ENCODE peak calls at places on chromosomes 3 and 15, in ten cellular contexts. One of them, this sample, is unnamed.

GRCh38 chr15:101101676-101102075 is 150.2 kb downstream of the CHSY1 start:
- DNase-seq in stimulated activated CD4-positive, alpha-beta T cell treated with anti-CD3 and anti-CD28 coated beads, Interleukin-12 subunit alpha, Interleukin-12 subunit beta, amount 100 ng/mL, for 4 hours: no peak
- DNase-seq in left colon: no peak
- DNase-seq in posterior vena cava: no peak
- DNase-seq in NCI-H1092: no peak
- DNase-seq in smooth muscle cell of the brain vasculature: no peak
- DNase-seq in NAMALWA: peak
- DNase-seq in activated B cell treated with CpG ODN at 0.5 μM for 24 hours: no peak
- DNase-seq in colonic mucosa: no peak
- DNase-seq in Kasumi-1: no peak
- DNase-seq in this sample: no peak

GRCh38 chr15:101118615-101119014 is 133.2 kb downstream of the CHSY1 start:
- DNase-seq in stimulated activated CD4-positive, alpha-beta T cell treated with anti-CD3 and anti-CD28 coated beads, Interleukin-12 subunit alpha, Interleukin-12 subunit beta, amount 100 ng/mL, for 4 hours: no peak
- DNase-seq in left colon: no peak
- DNase-seq in posterior vena cava: peak
- DNase-seq in NCI-H1092: no peak
- DNase-seq in smooth muscle cell of the brain vasculature: no peak
- DNase-seq in NAMALWA: no peak
- DNase-seq in activated B cell treated with CpG ODN at 0.5 μM for 24 hours: no peak
- DNase-seq in colonic mucosa: no peak
- DNase-seq in Kasumi-1: no peak
- DNase-seq in this sample: no peak

GRCh38 chr3:186220886-186221285 is 112.0 kb upstream of the ETV5 start:
- DNase-seq in stimulated activated CD4-positive, alpha-beta T cell treated with anti-CD3 and anti-CD28 coated beads, Interleukin-12 subunit alpha, Interleukin-12 subunit beta, amount 100 ng/mL, for 4 hours: no peak
- DNase-seq in left colon: no peak
- DNase-seq in posterior vena cava: no peak
- DNase-seq in NCI-H1092: no peak
- DNase-seq in smooth muscle cell of the brain vasculature: no peak
- DNase-seq in NAMALWA: no peak
- DNase-seq in activated B cell treated with CpG ODN at 0.5 μM for 24 hours: no peak
- DNase-seq in colonic mucosa: no peak
- DNase-seq in Kasumi-1: no peak
- DNase-seq in this sample: no peak

GRCh38 chr3:169158379-169158778 is 505.1 kb downstream of the MECOM start:
- DNase-seq in stimulated activated CD4-positive, alpha-beta T cell treated with anti-CD3 and anti-CD28 coated beads, Interleukin-12 subunit alpha, Interleukin-12 subunit beta, amount 100 ng/mL, for 4 hours: no peak
- DNase-seq in left colon: no peak
- DNase-seq in posterior vena cava: no peak
- DNase-seq in NCI-H1092: no peak
- DNase-seq in smooth muscle cell of the brain vasculature: no peak
- DNase-seq in NAMALWA: no peak
- DNase-seq in activated B cell treated with CpG ODN at 0.5 μM for 24 hours: no peak
- DNase-seq in colonic mucosa: no peak
- DNase-seq in Kasumi-1: no peak
- DNase-seq in this sample: no peak

GRCh38 chr3:12956316-12956660 is 114.9 kb upstream of the RPL32 start:
- DNase-seq in stimulated activated CD4-positive, alpha-beta T cell treated with anti-CD3 and anti-CD28 coated beads, Interleukin-12 subunit alpha, Interleukin-12 subunit beta, amount 100 ng/mL, for 4 hours: no peak
- DNase-seq in left colon: no peak
- DNase-seq in posterior vena cava: no peak
- DNase-seq in NCI-H1092: no peak
- DNase-seq in smooth muscle cell of the brain vasculature: no peak
- DNase-seq in NAMALWA: no peak
- DNase-seq in activated B cell treated with CpG ODN at 0.5 μM for 24 hours: no peak
- DNase-seq in colonic mucosa: no peak
- DNase-seq in Kasumi-1: no peak
- DNase-seq in this sample: no peak

GRCh38 chr3:170076715-170077238 is 39.0 kb downstream of the GPR160 start:
- DNase-seq in stimulated activated CD4-positive, alpha-beta T cell treated with anti-CD3 and anti-CD28 coated beads, Interleukin-12 subunit alpha, Interleukin-12 subunit beta, amount 100 ng/mL, for 4 hours: no peak
- DNase-seq in left colon: no peak
- DNase-seq in posterior vena cava: no peak
- DNase-seq in NCI-H1092: no peak
- DNase-seq in smooth muscle cell of the brain vasculature: no peak
- DNase-seq in NAMALWA: no peak
- DNase-seq in activated B cell treated with CpG ODN at 0.5 μM for 24 hours: no peak
- DNase-seq in colonic mucosa: no peak
- DNase-seq in Kasumi-1: peak
- DNase-seq in this sample: no peak

GRCh38 chr15:20356444-20357138 is 185.0 kb downstream of the GOLGA6L6 start:
- DNase-seq in stimulated activated CD4-positive, alpha-beta T cell treated with anti-CD3 and anti-CD28 coated beads, Interleukin-12 subunit alpha, Interleukin-12 subunit beta, amount 100 ng/mL, for 4 hours: peak
- DNase-seq in left colon: peak
- DNase-seq in posterior vena cava: peak
- DNase-seq in NCI-H1092: no peak
- DNase-seq in smooth muscle cell of the brain vasculature: no peak
- DNase-seq in NAMALWA: peak
- DNase-seq in activated B cell treated with CpG ODN at 0.5 μM for 24 hours: peak
- DNase-seq in colonic mucosa: no peak
- DNase-seq in Kasumi-1: no peak
- DNase-seq in this sample: peak

GRCh38 chr3:71703796-71704195 is 21.4 kb downstream of the EIF4E3 start:
- DNase-seq in stimulated activated CD4-positive, alpha-beta T cell treated with anti-CD3 and anti-CD28 coated beads, Interleukin-12 subunit alpha, Interleukin-12 subunit beta, amount 100 ng/mL, for 4 hours: no peak
- DNase-seq in left colon: no peak
- DNase-seq in posterior vena cava: no peak
- DNase-seq in NCI-H1092: no peak
- DNase-seq in smooth muscle cell of the brain vasculature: no peak
- DNase-seq in NAMALWA: no peak
- DNase-seq in activated B cell treated with CpG ODN at 0.5 μM for 24 hours: no peak
- DNase-seq in colonic mucosa: no peak
- DNase-seq in Kasumi-1: no peak
- DNase-seq in this sample: no peak

GRCh38 chr3:49333091-49333490 is 6.8 kb downstream of the USP4 start:
- DNase-seq in stimulated activated CD4-positive, alpha-beta T cell treated with anti-CD3 and anti-CD28 coated beads, Interleukin-12 subunit alpha, Interleukin-12 subunit beta, amount 100 ng/mL, for 4 hours: no peak
- DNase-seq in left colon: no peak
- DNase-seq in posterior vena cava: no peak
- DNase-seq in NCI-H1092: no peak
- DNase-seq in smooth muscle cell of the brain vasculature: no peak
- DNase-seq in NAMALWA: no peak
- DNase-seq in activated B cell treated with CpG ODN at 0.5 μM for 24 hours: no peak
- DNase-seq in colonic mucosa: no peak
- DNase-seq in Kasumi-1: peak
- DNase-seq in this sample: no peak

GRCh38 chr15:85709250-85709649 is 85.5 kb downstream of the KLHL25 start:
- DNase-seq in stimulated activated CD4-positive, alpha-beta T cell treated with anti-CD3 and anti-CD28 coated beads, Interleukin-12 subunit alpha, Interleukin-12 subunit beta, amount 100 ng/mL, for 4 hours: no peak
- DNase-seq in left colon: no peak
- DNase-seq in posterior vena cava: no peak
- DNase-seq in NCI-H1092: no peak
- DNase-seq in smooth muscle cell of the brain vasculature: no peak
- DNase-seq in NAMALWA: no peak
- DNase-seq in activated B cell treated with CpG ODN at 0.5 μM for 24 hours: no peak
- DNase-seq in colonic mucosa: peak
- DNase-seq in Kasumi-1: no peak
- DNase-seq in this sample: no peak

GRCh38 chr3:184314700-184315505 is 497 bp downstream of the EIF4G1 start:
- DNase-seq in stimulated activated CD4-positive, alpha-beta T cell treated with anti-CD3 and anti-CD28 coated beads, Interleukin-12 subunit alpha, Interleukin-12 subunit beta, amount 100 ng/mL, for 4 hours: peak
- DNase-seq in left colon: peak
- DNase-seq in posterior vena cava: peak
- DNase-seq in NCI-H1092: peak
- DNase-seq in smooth muscle cell of the brain vasculature: no peak
- DNase-seq in NAMALWA: peak
- DNase-seq in activated B cell treated with CpG ODN at 0.5 μM for 24 hours: peak
- DNase-seq in colonic mucosa: peak
- DNase-seq in Kasumi-1: peak
- DNase-seq in this sample: peak

GRCh38 chr3:48268936-48269551 is 28.1 kb downstream of the ZNF589 start:
- DNase-seq in stimulated activated CD4-positive, alpha-beta T cell treated with anti-CD3 and anti-CD28 coated beads, Interleukin-12 subunit alpha, Interleukin-12 subunit beta, amount 100 ng/mL, for 4 hours: peak
- DNase-seq in left colon: peak
- DNase-seq in posterior vena cava: no peak
- DNase-seq in NCI-H1092: no peak
- DNase-seq in smooth muscle cell of the brain vasculature: no peak
- DNase-seq in NAMALWA: no peak
- DNase-seq in activated B cell treated with CpG ODN at 0.5 μM for 24 hours: no peak
- DNase-seq in colonic mucosa: peak
- DNase-seq in Kasumi-1: no peak
- DNase-seq in this sample: no peak

GRCh38 chr15:83092309-83092976 is 15.0 kb upstream of the TM6SF1 start:
- DNase-seq in stimulated activated CD4-positive, alpha-beta T cell treated with anti-CD3 and anti-CD28 coated beads, Interleukin-12 subunit alpha, Interleukin-12 subunit beta, amount 100 ng/mL, for 4 hours: no peak
- DNase-seq in left colon: peak
- DNase-seq in posterior vena cava: no peak
- DNase-seq in NCI-H1092: no peak
- DNase-seq in smooth muscle cell of the brain vasculature: no peak
- DNase-seq in NAMALWA: peak
- DNase-seq in activated B cell treated with CpG ODN at 0.5 μM for 24 hours: no peak
- DNase-seq in colonic mucosa: peak
- DNase-seq in Kasumi-1: peak
- DNase-seq in this sample: peak

GRCh38 chr15:25691544-25692430 is 171.3 kb downstream of the ATP10A start:
- DNase-seq in stimulated activated CD4-positive, alpha-beta T cell treated with anti-CD3 and anti-CD28 coated beads, Interleukin-12 subunit alpha, Interleukin-12 subunit beta, amount 100 ng/mL, for 4 hours: no peak
- DNase-seq in left colon: no peak
- DNase-seq in posterior vena cava: no peak
- DNase-seq in NCI-H1092: no peak
- DNase-seq in smooth muscle cell of the brain vasculature: no peak
- DNase-seq in NAMALWA: peak
- DNase-seq in activated B cell treated with CpG ODN at 0.5 μM for 24 hours: no peak
- DNase-seq in colonic mucosa: no peak
- DNase-seq in Kasumi-1: no peak
- DNase-seq in this sample: no peak

GRCh38 chr3:74538669-74539068 is 75.8 kb downstream of the CNTN3 start:
- DNase-seq in stimulated activated CD4-positive, alpha-beta T cell treated with anti-CD3 and anti-CD28 coated beads, Interleukin-12 subunit alpha, Interleukin-12 subunit beta, amount 100 ng/mL, for 4 hours: no peak
- DNase-seq in left colon: no peak
- DNase-seq in posterior vena cava: no peak
- DNase-seq in NCI-H1092: no peak
- DNase-seq in smooth muscle cell of the brain vasculature: no peak
- DNase-seq in NAMALWA: no peak
- DNase-seq in activated B cell treated with CpG ODN at 0.5 μM for 24 hours: no peak
- DNase-seq in colonic mucosa: no peak
- DNase-seq in Kasumi-1: no peak
- DNase-seq in this sample: no peak

GRCh38 chr3:45868213-45868612 is 18.1 kb upstream of the CCR9 start:
- DNase-seq in stimulated activated CD4-positive, alpha-beta T cell treated with anti-CD3 and anti-CD28 coated beads, Interleukin-12 subunit alpha, Interleukin-12 subunit beta, amount 100 ng/mL, for 4 hours: no peak
- DNase-seq in left colon: no peak
- DNase-seq in posterior vena cava: no peak
- DNase-seq in NCI-H1092: no peak
- DNase-seq in smooth muscle cell of the brain vasculature: no peak
- DNase-seq in NAMALWA: no peak
- DNase-seq in activated B cell treated with CpG ODN at 0.5 μM for 24 hours: no peak
- DNase-seq in colonic mucosa: no peak
- DNase-seq in Kasumi-1: no peak
- DNase-seq in this sample: no peak

This sample was measured in KBM-7.